ENCODE peak calls at places on chromosomes 4 and X, in ten cellular contexts. C is CD8-positive, alpha-beta T cell; K is MM.1S; R is fibroblast of lung; S is GM23248; I is gastrocnemius medialis; X is K562; U is brain microvascular endothelial cell; L is H1; Q is heart right ventricle. Y is an unnamed sample.

GRCh38 chr4:118973295-118973694 is 84.6 kb downstream of the SYNPO2 start:
- DNase-seq in C (no peak), K (no peak), R (peak; percentile 19), S (no peak), I (no peak), X (no peak), U (no peak), L (no peak), Q (no peak), Y (no peak)

GRCh38 chr4:114312349-114312748 is 286.3 kb upstream of the UGT8 start:
- DNase-seq in C (no peak), K (peak; percentile 83), R (no peak), S (no peak), I (no peak), X (no peak), U (no peak), L (no peak), Q (no peak), Y (no peak)

GRCh38 chr4:152099555-152099954 is 338.7 kb upstream of the GATB start:
- DNase-seq in C (no peak), K (no peak), R (no peak), S (no peak), I (no peak), X (no peak), U (no peak), L (peak; percentile 16), Q (no peak), Y (no peak)

GRCh38 chr4:83124079-83124780 is 9.7 kb upstream of the PLAC8 start:
- DNase-seq in C (no peak), K (no peak), R (no peak), S (no peak), I (no peak), X (no peak), U (no peak), L (no peak), Q (no peak), Y (no peak)

GRCh38 chr4:27692098-27692679 is 831.5 kb downstream of the STIM2 start:
- DNase-seq in C (no peak), K (peak; percentile 52), R (peak; percentile 33), S (peak; percentile 47), I (no peak), X (no peak), U (peak; percentile 36), L (no peak), Q (no peak), Y (peak; percentile 15)

GRCh38 chr4:180827610-180828009 is 1415.6 kb upstream of the TENM3 start:
- DNase-seq in C (no peak), K (no peak), R (peak; percentile 52), S (peak; percentile 34), I (no peak), X (no peak), U (no peak), L (no peak), Q (no peak), Y (no peak)

GRCh38 chr4:19748470-19748869 is 503.2 kb upstream of the SLIT2 start:
- DNase-seq in C (no peak), K (no peak), R (peak; percentile 98), S (peak; percentile 82), I (peak; percentile 34), X (peak; percentile 11), U (peak; percentile 64), L (no peak), Q (no peak), Y (no peak)

GRCh38 chr4:3284734-3285557 is 7.9 kb upstream of the RGS12 start:
- DNase-seq in C (no peak), K (no peak), R (no peak), S (no peak), I (no peak), X (no peak), U (no peak), L (peak; percentile 44), Q (no peak), Y (no peak)

GRCh38 chr4:119103263-119103662 is 32.4 kb upstream of the MYOZ2 start:
- DNase-seq in C (no peak), K (no peak), R (peak; percentile 99), S (peak; percentile 96), I (peak; percentile 45), X (no peak), U (peak; percentile 73), L (no peak), Q (no peak), Y (no peak)

GRCh38 chr4:95388911-95389310 is 159.9 kb downstream of the UNC5C start:
- DNase-seq in C (no peak), K (no peak), R (no peak), S (no peak), I (no peak), X (no peak), U (no peak), L (no peak), Q (no peak), Y (no peak)

GRCh38 chr4:23384741-23385140 is 505.1 kb downstream of the PPARGC1A start:
- DNase-seq in C (no peak), K (no peak), R (peak; percentile 35), S (no peak), I (no peak), X (no peak), U (no peak), L (no peak), Q (no peak), Y (no peak)

GRCh38 chr4:26067035-26067434 is 153.0 kb downstream of the SMIM20 start:
- DNase-seq in C (no peak), K (no peak), R (no peak), S (no peak), I (no peak), X (no peak), U (no peak), L (no peak), Q (no peak), Y (no peak)

GRCh38 chr4:7554885-7555284 is 120.2 kb upstream of the PSAPL1 start:
- DNase-seq in C (no peak), K (no peak), R (no peak), S (no peak), I (no peak), X (no peak), U (no peak), L (no peak), Q (no peak), Y (no peak)

GRCh38 chr4:174650711-174651355 is 128.5 kb upstream of the HPGD start:
- DNase-seq in C (no peak), K (no peak), R (no peak), S (no peak), I (no peak), X (no peak), U (no peak), L (no peak), Q (no peak), Y (no peak)

GRCh38 chr4:55742655-55743191 is 76.9 kb upstream of the EXOC1L start:
- DNase-seq in C (no peak), K (no peak), R (peak; percentile 38), S (peak; percentile 45), I (no peak), X (no peak), U (peak; percentile 84), L (no peak), Q (no peak), Y (no peak)

GRCh38 chrX:154695913-154696312 is 42.5 kb upstream of the CTAG2 start:
- DNase-seq in C (no peak), K (no peak), R (no peak), S (peak; percentile 38), I (no peak), X (no peak), U (no peak), L (no peak), Q (no peak), Y (no peak)

GRCh38 chrX:31301941-31302340 is 230.1 kb upstream of the FTHL17 start:
- DNase-seq in C (no peak), K (no peak), R (no peak), S (no peak), I (no peak), X (no peak), U (no peak), L (no peak), Q (no peak), Y (no peak)

GRCh38 chr4:31089815-31090214 is 369.6 kb downstream of the PCDH7 start:
- DNase-seq in C (no peak), K (peak; percentile 34), R (peak; percentile 75), S (no peak), I (no peak), X (no peak), U (peak; percentile 40), L (no peak), Q (no peak), Y (no peak)
- H3K27ac ChIP-seq in C (no peak overlapping the region), K (no peak overlapping the region), R (no peak overlapping the region), S (no peak overlapping the region), I (no peak overlapping the region), X (no peak overlapping the region), U (no peak overlapping the region), L (no peak overlapping the region), Q (peak overlapping the region; percentile 75), Y (no peak overlapping the region)

GRCh38 chrX:100650841-100651240 is 6.8 kb downstream of the SRPX2 start:
- DNase-seq in C (no peak), K (no peak), R (no peak), S (no peak), I (no peak), X (no peak), U (no peak), L (no peak), Q (no peak), Y (no peak)
- H3K27ac ChIP-seq in C (no peak overlapping the region), K (no peak overlapping the region), R (peak overlapping the region; percentile 94), S (peak overlapping the region; percentile 100), I (peak overlapping the region; percentile 75), X (no peak overlapping the region), U (peak overlapping the region; percentile 94), L (no peak overlapping the region), Q (peak overlapping the region; percentile 91), Y (no peak overlapping the region)

GRCh38 chr4:168765726-168766125 is 244.3 kb downstream of the CBR4 start:
- DNase-seq in C (no peak), K (no peak), R (peak; percentile 79), S (peak; percentile 78), I (peak; percentile 35), X (no peak), U (no peak), L (no peak), Q (peak; percentile 31), Y (no peak)
- H3K27ac ChIP-seq in C (no peak overlapping the region), K (no peak overlapping the region), R (no peak overlapping the region), S (peak overlapping the region; percentile 44), I (peak overlapping the region; percentile 52), X (no peak overlapping the region), U (peak overlapping the region; percentile 86), L (no peak overlapping the region), Q (peak overlapping the region; percentile 73), Y (no peak overlapping the region)

DNA sequence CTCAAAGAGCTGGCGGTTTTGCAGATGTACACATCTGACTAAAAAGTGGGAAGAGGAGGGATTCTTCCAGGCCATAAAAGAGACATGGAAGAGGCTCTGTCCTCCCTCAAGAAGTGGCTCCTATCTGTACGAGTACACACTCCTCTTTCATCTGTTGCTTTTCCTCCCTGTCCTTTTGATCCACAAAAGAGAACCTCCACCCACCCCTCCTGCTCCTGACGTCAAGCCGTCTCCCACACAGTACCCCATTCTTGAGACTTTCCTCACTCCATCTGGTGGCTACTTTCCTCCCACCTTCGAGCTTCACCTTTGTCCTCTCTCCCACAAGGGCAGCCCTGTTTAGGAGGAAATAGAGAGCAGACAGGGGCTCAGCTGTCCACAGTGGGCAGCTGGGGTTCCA is 92.7 kb downstream of the RASL11B start:
- DNase-seq in C (no peak), K (no peak), R (peak; percentile 11), S (no peak), I (no peak), X (no peak), U (no peak), L (no peak), Q (no peak), Y (no peak)
- H3K27ac ChIP-seq in C (no peak overlapping the region), K (no peak overlapping the region), R (no peak overlapping the region), S (no peak overlapping the region), I (no peak overlapping the region), X (no peak overlapping the region), U (no peak overlapping the region), L (no peak overlapping the region), Q (no peak overlapping the region), Y (no peak overlapping the region)

Y was measured in substantia nigra.